ENCODE peak calls at places on chromosomes 11 and 22, in four cellular contexts. O is HCT116, K is GM12865, S is HepG2. Y is an unnamed sample.

GRCh38 chr11:19674420-19674819 is 38.2 kb upstream of the NAV2 start:
- DNase-seq in O (no peak), K (no peak), S (no peak), Y (no peak)

GRCh38 chr11:6418199-6418957 is 516 bp downstream of the APBB1 start:
- DNase-seq in O (no peak), K (no peak), S (no peak), Y (no peak)

GRCh38 chr22:42116848-42117424 is 13.7 kb downstream of the CYP2D6 start:
- DNase-seq in O (no peak), K (no peak), S (no peak), Y (no peak)

GRCh38 chr22:17931400-17931825 is 92.9 kb downstream of the MICAL3 start:
- DNase-seq in O (no peak), K (no peak), S (no peak), Y (no peak)

GRCh38 chr11:2549491-2549875 is 104.7 kb downstream of the KCNQ1 start:
- DNase-seq in O (no peak), K (no peak), S (no peak), Y (no peak)

GRCh38 chr22:24807284-24807950 is 1.4 kb downstream of the SGSM1 start:
- DNase-seq in O (no peak), K (no peak), S (no peak), Y (no peak)

GRCh38 chr11:118882489-118882888 is 1.2 kb upstream of the CXCR5 start:
- DNase-seq in O (no peak), K (no peak), S (no peak), Y (no peak)

GRCh38 chr11:107705027-107705426 is 6.8 kb downstream of the SLN start:
- DNase-seq in O (no peak), K (no peak), S (no peak), Y (no peak)

GRCh38 chr11:14454861-14455632 is 44.6 kb downstream of the COPB1 start:
- DNase-seq in O (no peak), K (peak; percentile 31), S (peak; percentile 9), Y (no peak)

GRCh38 chr22:25880524-25880923 is 138.5 kb downstream of the MYO18B start:
- DNase-seq in O (no peak), K (peak; percentile 58), S (peak; percentile 21), Y (no peak)

GRCh38 chr22:32920032-32920628 is 118.6 kb downstream of the TIMP3 start:
- DNase-seq in O (no peak), K (no peak), S (no peak), Y (no peak)

GRCh38 chr11:2187267-2187707 is 15.7 kb upstream of the TH start:
- DNase-seq in O (no peak), K (no peak), S (no peak), Y (no peak)

GRCh38 chr11:36350137-36350513 is 54.0 kb downstream of the PRR5L start:
- DNase-seq in O (no peak), K (no peak), S (no peak), Y (no peak)

GRCh38 chr22:27843441-27843840 is 41.9 kb upstream of the MN1 start:
- DNase-seq in O (no peak), K (no peak), S (no peak), Y (no peak)

GRCh38 chr22:39593061-39593930 is 22.7 kb downstream of the CACNA1I start:
- DNase-seq in O (no peak), K (no peak), S (no peak), Y (peak; percentile 8)

GRCh38 chr22:24728790-24729637 is 45.5 kb downstream of the PIWIL3 start:
- DNase-seq in O (no peak), K (no peak), S (peak; percentile 92), Y (no peak)

GRCh38 chr22:49749885-49750510 is 77.7 kb downstream of the BRD1 start:
- DNase-seq in O (no peak), K (no peak), S (no peak), Y (no peak)

GRCh38 chr11:26992031-26992541 is 1.8 kb upstream of the FIBIN start:
- DNase-seq in O (no peak), K (no peak), S (no peak), Y (no peak)

GRCh38 chr11:14376920-14377319 is 17.9 kb upstream of the RRAS2 start:
- DNase-seq in O (no peak), K (no peak), S (no peak), Y (no peak)

GRCh38 chr22:35733742-35734516 is 16.3 kb downstream of the APOL5 start:
- DNase-seq in O (no peak), K (no peak), S (no peak), Y (no peak)

GRCh38 chr22:30444632-30445437 is 19.3 kb downstream of the MTFP1 start:
- DNase-seq in O (peak; percentile 54), K (peak; percentile 75), S (peak; percentile 41), Y (no peak)

GRCh38 chr11:94417386-94417987 is 16.3 kb upstream of the GPR83 start:
- DNase-seq in O (peak; percentile 2), K (peak; percentile 12), S (peak; percentile 25), Y (peak; percentile 2)

GRCh38 chr11:106322111-106322510 is 244.6 kb downstream of the AASDHPPT start:
- DNase-seq in O (no peak), K (no peak), S (no peak), Y (no peak)

GRCh38 chr11:77141034-77141433 is 13.0 kb downstream of the MYO7A start:
- DNase-seq in O (no peak), K (no peak), S (peak; percentile 79), Y (peak; percentile 89)

GRCh38 chr22:43941449-43941848 is 13.8 kb upstream of the SAMM50 start:
- DNase-seq in O (no peak), K (no peak), S (no peak), Y (no peak)

GRCh38 chr22:43944670-43945430 is 10.4 kb upstream of the SAMM50 start:
- DNase-seq in O (no peak), K (no peak), S (no peak), Y (no peak)

GRCh38 chr22:43948836-43949235 is 6.4 kb upstream of the SAMM50 start:
- DNase-seq in O (no peak), K (no peak), S (no peak), Y (no peak)

GRCh38 chr22:43945632-43946390 is 9.4 kb upstream of the SAMM50 start:
- DNase-seq in O (peak; percentile 41), K (peak; percentile 74), S (peak; percentile 60), Y (no peak)

GRCh38 chr22:43946391-43946680 is 8.9 kb upstream of the SAMM50 start:
- DNase-seq in O (no peak), K (no peak), S (no peak), Y (no peak)
- TF ChIP-seq CTCF in O (no peak), K (no peak), S (no peak), Y (peak; percentile 22)

GRCh38 chr11:67301951-67302516 is 1.3 kb upstream of the SSH3 start:
- DNase-seq in O (no peak), K (no peak), S (no peak), Y (no peak)
- H3K4me3 ChIP-seq in O (peak overlapping the region; percentile 91), K (no peak overlapping the region), S (no peak overlapping the region), Y (peak overlapping the region; percentile 87)

DNA sequence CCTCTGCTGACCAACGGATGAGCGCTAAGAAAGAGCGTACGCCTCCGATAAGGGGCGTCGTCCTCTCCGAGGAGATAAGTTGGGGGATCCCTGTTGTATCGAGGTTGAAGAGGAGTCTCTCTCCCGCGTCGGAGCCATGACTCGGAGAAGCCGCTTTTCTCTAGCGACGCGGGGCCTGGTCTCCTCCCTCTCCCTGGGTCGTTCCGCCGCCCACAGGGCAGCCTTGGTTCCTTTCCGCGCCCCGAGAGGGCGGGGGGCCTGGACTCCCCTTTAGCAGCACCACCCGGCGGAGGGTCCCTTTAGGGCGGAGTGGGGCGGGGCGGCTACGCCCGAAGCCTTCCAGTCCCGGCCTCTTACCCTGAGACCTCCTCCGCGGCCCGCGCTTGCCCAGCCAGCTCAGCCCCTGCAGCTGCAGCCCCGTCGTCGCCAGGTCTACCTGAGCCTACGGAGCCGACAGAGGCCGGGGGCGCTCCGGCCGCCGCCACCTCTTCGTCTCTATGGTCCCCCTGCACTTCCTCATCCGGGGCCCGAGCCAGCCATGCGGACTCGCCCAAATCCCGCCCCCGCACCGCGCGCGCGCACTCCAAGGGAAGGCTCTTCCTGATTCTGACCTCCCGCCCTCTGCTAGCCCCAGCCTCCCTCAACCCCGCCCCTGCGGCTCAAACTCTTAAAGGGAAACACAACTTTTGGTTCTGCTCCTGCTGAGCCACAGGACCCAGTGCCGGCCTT is at the start of gene PRR14L:
- DNase-seq in O (peak; percentile 91), K (peak; percentile 99), S (peak; percentile 91), Y (peak; percentile 72)
- TF ChIP-seq CTCF in O (no peak), K (peak; percentile 8), S (peak; percentile 31), Y (no peak)

GRCh38 chr22:46079861-46080821 is 70.2 kb upstream of the PPARA start:
- DNase-seq in O (no peak), K (no peak), S (no peak), Y (no peak)
- H3K4me3 ChIP-seq in O (peak overlapping the region; percentile 60), K (no peak overlapping the region), S (no peak overlapping the region), Y (peak overlapping the region; percentile 95)

GRCh38 chr11:12159351-12160099 is 49.1 kb downstream of the MICAL2 start:
- DNase-seq in O (no peak), K (no peak), S (no peak), Y (no peak)
- TF ChIP-seq CTCF in O (no peak), K (no peak), S (no peak), Y (no peak)

Y was measured in LNCaP clone FGC.